ENCODE peak calls at places on chromosomes 6 and 20, in ten cellular contexts. H is HCT116; Z is endodermal cell; T is H9; Q is fibroblast of lung; M is Karpas-422; O is HepG2; L is CD8-positive, alpha-beta T cell; R is A549; N is MM.1S. B is an unnamed sample. For H3K4me1, the result is how much of the 10 kb centered on the place peaks cover.

GRCh38 chr6:1606533-1607235 is 3.0 kb upstream of the FOXC1 start:
- DNase-seq in T (peak), O (no peak), R (no peak), N (no peak), H (no peak), Z (peak), L (no peak), M (no peak), Q (no peak), B (no peak)

GRCh38 chr6:30600576-30600975 is 16.5 kb downstream of the PPP1R10 start:
- DNase-seq in Z (no peak), O (no peak), Q (no peak), T (no peak), R (peak), L (no peak), M (no peak), H (no peak), N (no peak), B (no peak)

GRCh38 chr6:105431226-105431625 is 28.3 kb upstream of the PREP start:
- DNase-seq in Q (peak), N (peak), R (peak), O (peak), Z (peak), L (peak), H (peak), T (no peak), M (peak), B (peak)

GRCh38 chr6:169321546-169321945 is 67.9 kb upstream of the THBS2 start:
- DNase-seq in H (no peak), Z (no peak), T (no peak), N (no peak), L (no peak), O (no peak), Q (no peak), R (no peak), M (no peak), B (no peak)

GRCh38 chr6:166435574-166435973 is 52.8 kb upstream of the MPC1 start:
- DNase-seq in L (peak), M (no peak), Q (no peak), O (no peak), R (no peak), T (peak), Z (no peak), H (no peak), N (no peak), B (no peak)

GRCh38 chr20:38127920-38128528 is 37.0 kb downstream of the TGM2 start:
- DNase-seq in R (no peak), M (no peak), H (no peak), O (no peak), N (no peak), Z (peak), L (no peak), Q (no peak), T (no peak), B (no peak)

GRCh38 chr6:107657755-107658461 is 166.2 kb downstream of the SCML4 start:
- DNase-seq in L (peak), M (peak), R (no peak), H (no peak), Z (peak), N (peak), O (no peak), Q (peak), T (peak), B (no peak)

GRCh38 chr6:6610031-6610591 is 21.6 kb downstream of the LY86 start:
- DNase-seq in H (no peak), M (peak), Q (no peak), N (peak), L (peak), T (no peak), R (no peak), Z (no peak), O (no peak), B (no peak)

GRCh38 chr6:113047148-113047547 is 700.0 kb downstream of the RFPL4B start:
- DNase-seq in L (no peak), N (no peak), O (no peak), Z (no peak), R (peak), Q (peak), T (no peak), M (no peak), H (no peak), B (no peak)

GRCh38 chr20:17969276-17969883 is 562 bp downstream of the MGME1 start:
- DNase-seq in R (peak), L (peak), Z (peak), N (peak), H (no peak), O (peak), Q (no peak), T (no peak), M (peak), B (no peak)

GRCh38 chr6:18410412-18410811 is 23.3 kb downstream of the RNF144B start:
- DNase-seq in M (no peak), Q (no peak), H (no peak), L (no peak), N (no peak), O (no peak), Z (no peak), R (no peak), T (no peak), B (peak)

GRCh38 chr6:18414102-18414501 is 27.0 kb downstream of the RNF144B start:
- DNase-seq in T (no peak), L (no peak), H (no peak), N (no peak), Z (no peak), Q (no peak), M (no peak), O (no peak), R (no peak), B (no peak)

GRCh38 chr6:18413320-18413830 is 26.2 kb downstream of the RNF144B start:
- DNase-seq in N (no peak), R (no peak), M (no peak), Q (no peak), H (no peak), T (no peak), Z (no peak), L (no peak), O (no peak), B (no peak)

GRCh38 chr6:18412073-18412472 is 24.9 kb downstream of the RNF144B start:
- DNase-seq in Q (no peak), N (no peak), T (no peak), O (no peak), L (no peak), M (no peak), R (no peak), H (no peak), Z (no peak), B (no peak)

GRCh38 chr6:18412644-18413043 is 25.5 kb downstream of the RNF144B start:
- DNase-seq in L (no peak), Q (peak), N (no peak), R (no peak), M (no peak), H (no peak), O (no peak), Z (no peak), T (no peak), B (peak)
- H3K4me1 ChIP-seq in L (under half), Q (under half), N (under half), R (under half), M (half or more), H (under half), O (under half), Z (under half), T (under half), B (under half)

GRCh38 chr6:25171301-25171700 is 107.9 kb upstream of the CARMIL1 start:
- DNase-seq in H (no peak), T (no peak), L (no peak), R (no peak), Z (no peak), N (no peak), M (no peak), Q (no peak), O (no peak), B (no peak)

GRCh38 chr6:25170640-25171039 is 108.5 kb upstream of the CARMIL1 start:
- DNase-seq in M (no peak), N (no peak), O (no peak), H (no peak), R (no peak), Z (no peak), L (no peak), T (no peak), Q (no peak), B (no peak)

GRCh38 chr6:25166955-25167753 is 112.0 kb upstream of the CARMIL1 start:
- DNase-seq in T (no peak), L (no peak), H (no peak), N (peak), O (no peak), Q (no peak), Z (no peak), R (no peak), M (no peak), B (no peak)

GRCh38 chr6:25169551-25170335 is 109.4 kb upstream of the CARMIL1 start:
- DNase-seq in Z (no peak), H (no peak), R (no peak), N (no peak), O (no peak), L (no peak), M (no peak), T (no peak), Q (peak), B (no peak)

DNA sequence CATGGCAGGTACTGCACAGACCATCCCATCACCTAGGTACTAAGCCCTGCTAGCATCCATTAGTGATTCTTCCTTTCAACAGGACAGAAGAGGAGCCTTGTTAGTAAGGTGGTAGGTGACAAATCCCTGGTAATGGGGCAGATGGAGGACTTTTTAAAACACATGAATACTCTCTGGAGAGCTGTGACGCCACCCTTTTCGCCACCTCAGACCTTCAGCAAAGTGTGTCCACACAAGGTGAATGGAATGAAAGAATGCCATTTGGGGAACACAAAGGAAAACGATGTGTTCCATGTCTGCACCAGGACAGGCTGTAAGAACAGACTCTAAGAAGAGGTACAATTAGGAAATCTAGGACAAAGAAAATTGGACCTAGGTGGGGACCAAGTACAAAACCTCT is 110.5 kb upstream of the CARMIL1 start:
- DNase-seq in L (no peak), T (no peak), Z (no peak), Q (no peak), N (no peak), H (no peak), M (no peak), R (no peak), O (no peak), B (no peak)
- H3K4me1 ChIP-seq in L (under half), T (under half), Z (under half), Q (under half), N (under half), H (under half), M (under half), R (under half), O (under half), B (under half)

DNA sequence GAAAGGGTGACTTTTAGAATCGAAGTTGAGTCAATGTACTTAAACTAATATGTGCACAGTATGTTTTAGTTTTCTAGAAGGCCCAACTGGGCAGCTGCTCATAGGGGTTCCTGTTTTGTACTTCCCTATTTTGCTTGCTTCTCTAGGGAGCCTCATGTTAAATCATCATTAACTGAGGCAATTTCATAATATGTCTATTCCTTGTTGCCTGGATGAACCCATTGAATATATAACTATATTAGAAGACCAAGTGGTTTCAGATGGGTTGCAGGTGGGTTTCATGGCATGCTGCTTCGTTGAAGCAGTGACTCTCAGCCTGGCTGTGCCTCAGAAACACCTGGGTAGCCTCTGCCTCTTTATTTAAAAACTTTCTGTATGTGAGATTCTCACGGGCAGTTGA is 22.2 kb downstream of the CARMIL1 start:
- DNase-seq in T (no peak), Q (no peak), Z (no peak), H (no peak), N (peak), L (no peak), M (peak), O (no peak), R (no peak), B (no peak)
- H3K4me1 ChIP-seq in T (under half), Q (under half), Z (under half), H (under half), N (half or more), L (under half), M (under half), O (under half), R (under half), B (under half)

GRCh38 chr6:32192608-32193039 is at the start of gene GPSM3:
- DNase-seq in N (peak), M (peak), R (no peak), Z (peak), H (no peak), T (peak), Q (peak), L (peak), O (no peak), B (no peak)
- H3K4me1 ChIP-seq in N (under half), M (half or more), R (under half), Z (under half), H (under half), T (under half), Q (under half), L (under half), O (half or more), B (under half)

GRCh38 chr20:49887251-49887827 is 28.0 kb downstream of the SPATA2 start:
- DNase-seq in Q (peak), T (no peak), M (no peak), Z (no peak), N (no peak), H (no peak), R (no peak), L (no peak), O (no peak), B (no peak)

GRCh38 chr20:49889943-49890650 is 25.2 kb downstream of the SPATA2 start:
- DNase-seq in Q (no peak), M (no peak), O (no peak), Z (peak), H (no peak), N (no peak), T (no peak), R (no peak), L (no peak), B (no peak)

GRCh38 chr20:49889245-49889942 is 25.9 kb downstream of the SPATA2 start:
- DNase-seq in T (no peak), R (no peak), N (no peak), L (no peak), Z (no peak), M (no peak), O (no peak), Q (no peak), H (no peak), B (no peak)

GRCh38 chr20:49887828-49888340 is 27.4 kb downstream of the SPATA2 start:
- DNase-seq in T (no peak), M (no peak), R (no peak), Z (no peak), H (no peak), O (no peak), N (no peak), Q (no peak), L (no peak), B (no peak)

GRCh38 chr20:49888341-49889244 is 26.7 kb downstream of the SPATA2 start:
- DNase-seq in T (peak), N (peak), R (peak), Z (peak), H (peak), O (peak), Q (peak), L (peak), M (peak), B (no peak)
- H3K4me1 ChIP-seq in T (under half), N (under half), R (under half), Z (under half), H (under half), O (under half), Q (under half), L (under half), M (under half), B (under half)

DNA sequence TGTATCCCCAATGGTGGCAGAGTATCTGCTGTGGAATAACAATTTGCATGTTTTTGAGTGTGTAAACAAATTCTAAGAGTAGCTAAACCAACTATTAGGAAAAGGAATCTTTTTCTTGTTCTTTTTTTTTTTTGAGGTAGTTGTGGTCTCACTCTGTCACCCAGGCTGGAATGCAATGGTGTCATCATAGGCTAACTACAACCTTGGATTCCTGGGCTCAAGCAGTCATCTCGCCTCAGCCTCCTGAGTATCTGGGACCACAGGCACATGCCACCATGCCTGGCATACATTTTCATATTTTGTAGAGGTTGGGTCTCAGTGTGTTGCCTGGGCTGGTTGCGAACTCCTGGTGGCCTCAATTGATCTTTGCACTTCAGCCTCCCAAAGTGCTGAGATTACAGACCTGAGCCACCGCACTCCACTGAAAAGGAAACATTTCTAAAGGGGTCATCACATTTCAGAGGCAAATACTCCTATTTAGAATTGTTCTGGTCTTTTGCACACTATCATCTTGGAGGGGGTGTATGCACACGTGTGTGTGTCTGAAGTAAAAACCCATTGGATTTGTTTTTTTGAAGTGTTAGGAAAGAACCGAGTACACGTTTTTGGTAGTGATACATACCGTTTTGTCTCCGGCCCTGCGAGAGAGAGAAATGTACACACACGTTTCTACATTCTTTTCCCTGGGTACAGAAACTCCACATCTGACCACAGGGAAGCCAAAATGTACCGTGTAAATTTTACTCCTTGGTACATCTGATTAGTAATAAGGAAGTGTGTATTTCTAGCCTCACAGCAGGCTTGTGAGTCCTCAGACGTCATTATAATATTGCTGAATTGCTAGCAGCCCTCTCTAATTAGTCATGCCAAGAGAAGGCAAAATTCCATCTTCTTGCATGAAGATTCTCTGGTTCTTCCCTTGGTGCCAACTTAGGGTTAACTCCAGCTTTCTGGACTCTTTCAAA is 183.6 kb downstream of the JARID2 start:
- DNase-seq in H (no peak), Z (peak), M (no peak), O (peak), Q (peak), T (no peak), N (no peak), L (no peak), R (no peak), B (peak)
- H3K4me1 ChIP-seq in H (under half), Z (under half), M (under half), O (half or more), Q (under half), T (half or more), N (under half), L (under half), R (under half), B (under half)

DNA sequence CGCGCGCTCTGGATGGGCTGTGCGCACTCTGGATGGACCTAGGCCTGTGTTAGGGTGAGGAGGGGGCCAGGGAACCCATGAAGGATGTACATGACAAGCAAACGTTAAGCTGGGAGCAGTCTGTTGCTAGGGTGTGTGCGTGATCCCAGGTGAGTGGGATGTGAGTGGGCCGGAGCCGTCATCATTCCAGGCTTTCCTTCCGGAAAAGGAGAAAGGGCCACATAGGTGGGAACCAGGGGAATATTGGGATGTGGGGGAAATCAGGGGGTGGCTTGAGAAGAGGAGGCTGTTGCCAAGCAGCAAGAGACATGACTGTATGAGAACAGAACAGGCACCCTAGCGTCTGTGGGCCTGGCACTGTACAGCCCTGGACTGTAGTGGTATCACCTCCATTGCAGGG is 49.7 kb upstream of the EPB41L1 start:
- DNase-seq in T (no peak), R (no peak), Q (no peak), O (no peak), N (no peak), Z (no peak), L (no peak), H (no peak), M (no peak), B (no peak)
- H3K4me1 ChIP-seq in T (under half), R (half or more), Q (under half), O (under half), N (under half), Z (under half), L (under half), H (under half), M (under half), B (under half)

GRCh38 chr6:83006270-83006905 is 59.3 kb downstream of the UBE3D start:
- DNase-seq in O (no peak), T (no peak), Q (no peak), M (no peak), Z (no peak), L (no peak), H (no peak), N (no peak), R (no peak), B (no peak)
- H3K4me1 ChIP-seq in O (under half), T (under half), Q (under half), M (under half), Z (under half), L (under half), H (under half), N (under half), R (under half), B (under half)

DNA sequence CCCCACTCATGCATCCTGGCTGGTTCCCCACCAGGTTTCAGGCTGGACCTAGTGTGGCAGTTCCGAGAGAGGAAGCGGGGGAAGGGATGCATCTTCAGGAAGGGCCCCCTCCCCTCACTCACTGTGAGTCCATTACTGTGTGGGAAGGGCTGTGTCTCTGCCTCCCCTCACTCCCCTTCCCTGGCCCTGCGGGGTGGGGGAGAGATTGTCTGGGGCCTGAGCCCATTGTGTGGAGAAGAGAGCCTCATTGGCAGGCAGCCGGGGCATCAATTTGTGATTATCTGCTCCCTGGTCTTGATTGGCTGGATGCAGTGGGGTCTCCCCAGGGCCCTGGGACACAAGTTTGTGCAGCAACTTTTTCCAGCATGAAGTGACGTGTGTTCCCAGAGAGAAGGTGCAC is 4.1 kb upstream of the MYT1 start:
- DNase-seq in Q (no peak), R (no peak), T (no peak), O (no peak), H (no peak), N (no peak), Z (peak), L (no peak), M (no peak), B (no peak)
- H3K4me1 ChIP-seq in Q (under half), R (under half), T (under half), O (under half), H (under half), N (under half), Z (under half), L (under half), M (under half), B (under half)